ENCODE peak calls at places on chromosomes 2 and 18, in seven cellular contexts. V is iPS-NIHi11, P is NCI-H1105 treated with DMSO at 0.1 percent for 48 hours, J is iris pigment epithelial cell, U is HTR-8/SVneo, N is MCF 10A, R is KBM-7. X is an unnamed sample.

GRCh38 chr2:235850771-235851551 is 317.2 kb downstream of the GBX2 start:
- DNase-seq in V (peak), P (no peak), J (no peak), U (no peak), N (no peak), R (no peak), X (no peak)

GRCh38 chr18:36622610-36623009 is 206.2 kb downstream of the TPGS2 start:
- DNase-seq in V (no peak), P (no peak), J (no peak), U (no peak), N (no peak), R (no peak), X (no peak)

GRCh38 chr2:190846746-190847145 is 33.9 kb upstream of the GLS start:
- DNase-seq in V (no peak), P (no peak), J (no peak), U (no peak), N (no peak), R (no peak), X (no peak)

GRCh38 chr2:40734797-40735196 is 282.9 kb upstream of the SLC8A1 start:
- DNase-seq in V (no peak), P (no peak), J (peak), U (peak), N (no peak), R (no peak), X (no peak)

GRCh38 chr2:236293241-236293810 is 29.1 kb upstream of the ASB18 start:
- DNase-seq in V (no peak), P (no peak), J (no peak), U (no peak), N (no peak), R (no peak), X (no peak)

GRCh38 chr2:173124441-173124840 is 48.8 kb downstream of the MAP3K20 start:
- DNase-seq in V (no peak), P (peak), J (peak), U (peak), N (peak), R (peak), X (no peak)

GRCh38 chr2:191560594-191560993 is 117.3 kb upstream of the NABP1 start:
- DNase-seq in V (no peak), P (no peak), J (no peak), U (no peak), N (no peak), R (no peak), X (no peak)

GRCh38 chr18:79609021-79609461 is 70.6 kb upstream of the CTDP1 start:
- DNase-seq in V (no peak), P (no peak), J (no peak), U (no peak), N (no peak), R (no peak), X (no peak)

X was measured in body of pancreas.